ENCODE peak calls at places on chromosomes 6 and 20, in seven cellular contexts. K, J, A, S, L, M and V are unnamed samples.
A peak's percentile ranks its signal among the peaks of the same experiment; 100 is the strongest.

GRCh38 chr6:36463686-36464085 is 20.9 kb downstream of the KCTD20 start:
- DNase-seq in A (no peak), J (no peak), K (no peak), S (no peak), M (no peak), L (no peak), V (no peak)

GRCh38 chr20:58237318-58238182 is 9.1 kb upstream of the ANKRD60 start:
- DNase-seq in A (no peak), M (no peak), J (peak; percentile 73), K (no peak), L (no peak), S (no peak), V (no peak)

GRCh38 chr6:112956696-112957525 is 609.8 kb downstream of the RFPL4B start:
- DNase-seq in J (peak; percentile 98), S (no peak), A (no peak), M (no peak), K (no peak), L (no peak), V (no peak)

GRCh38 chr6:23650676-23651075 is 475.3 kb upstream of the NRSN1 start:
- DNase-seq in L (no peak), A (no peak), M (no peak), J (no peak), S (peak; percentile 50), K (no peak), V (no peak)

GRCh38 chr6:111837641-111838500 is 35.4 kb downstream of the FYN start:
- DNase-seq in K (no peak), J (no peak), L (no peak), M (no peak), S (no peak), A (no peak), V (no peak)

GRCh38 chr6:71197770-71198169 is 90.8 kb upstream of the OGFRL1 start:
- DNase-seq in S (no peak), K (no peak), M (no peak), J (peak; percentile 90), A (no peak), L (no peak), V (no peak)

GRCh38 chr20:36462440-36463211 is 78.7 kb upstream of the MYL9 start:
- DNase-seq in S (peak; percentile 58), M (peak; percentile 92), A (no peak), L (peak; percentile 80), J (peak; percentile 49), K (no peak), V (peak; percentile 78)

GRCh38 chr6:35080821-35081425 is 60.2 kb downstream of the TCP11 start:
- DNase-seq in K (no peak), M (peak; percentile 70), J (no peak), A (no peak), S (peak; percentile 35), L (no peak), V (peak; percentile 71)

GRCh38 chr6:140893432-140893831 is 1239.3 kb upstream of the GJE1 start:
- DNase-seq in L (no peak), S (no peak), A (no peak), J (no peak), K (no peak), M (no peak), V (no peak)

GRCh38 chr6:1651362-1651761 is 41.6 kb downstream of the FOXC1 start:
- DNase-seq in S (no peak), K (no peak), J (no peak), A (no peak), M (no peak), L (no peak), V (no peak)

GRCh38 chr6:10567256-10568041 is 46.3 kb downstream of the GCNT2 start:
- DNase-seq in J (no peak), K (peak; percentile 38), L (no peak), S (no peak), A (no peak), M (no peak), V (no peak)

GRCh38 chr6:40832691-40833090 is 206.3 kb downstream of the UNC5CL start:
- DNase-seq in M (no peak), S (no peak), A (no peak), J (no peak), K (no peak), L (no peak), V (no peak)

GRCh38 chr20:33518071-33518470 is 28.2 kb downstream of the CBFA2T2 start:
- DNase-seq in A (peak; percentile 36), J (peak; percentile 82), K (no peak), S (no peak), L (no peak), M (no peak), V (peak; percentile 16)
- TF ChIP-seq CTCF in A (no peak), J (no peak), K (no peak), S (no peak), L (no peak), M (no peak), V (no peak)

DNA sequence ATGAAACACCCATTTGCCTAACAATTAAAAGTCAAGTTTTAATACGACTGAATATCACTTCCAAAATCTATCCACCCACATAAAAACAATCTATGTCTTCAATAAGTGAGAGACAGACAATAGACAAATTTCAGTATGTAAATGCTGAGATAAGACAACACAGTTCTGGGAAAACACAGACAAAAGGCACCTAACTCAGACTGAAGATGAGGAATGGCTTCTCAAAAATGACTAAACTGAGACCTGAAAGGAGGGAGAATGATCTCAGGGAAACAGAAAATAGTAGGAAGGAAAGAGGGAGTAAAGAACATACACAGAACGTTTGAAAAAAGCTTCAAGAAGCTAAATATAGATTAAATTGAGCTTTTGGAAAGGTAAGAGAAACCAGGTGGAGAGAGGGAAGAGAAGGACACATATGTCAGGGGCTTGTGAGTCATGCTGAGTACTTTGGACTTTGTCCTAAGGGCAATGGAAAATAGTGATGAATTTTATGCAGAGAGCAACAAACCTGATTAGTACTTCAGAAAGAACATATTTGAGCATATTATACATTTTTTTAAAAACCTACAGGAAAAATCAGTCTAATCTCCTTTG is 16.1 kb downstream of the LMBRD1 start:
- DNase-seq in L (no peak), S (no peak), M (no peak), A (no peak), K (no peak), J (no peak), V (no peak)
- H3K27ac ChIP-seq in L (no peak overlapping the region), S (no peak overlapping the region), M (no peak overlapping the region), A (no peak overlapping the region), K (no peak overlapping the region), J (no peak overlapping the region), V (no peak overlapping the region)

GRCh38 chr6:103675807-103676406 is 1183.8 kb downstream of the HACE1 start:
- DNase-seq in J (no peak), A (no peak), M (no peak), S (no peak), L (no peak), K (no peak), V (no peak)

GRCh38 chr6:103674790-103675189 is 1184.9 kb downstream of the HACE1 start:
- DNase-seq in J (no peak), S (no peak), M (no peak), L (no peak), A (no peak), K (no peak), V (no peak)

GRCh38 chr6:103677290-103677689 is 1182.4 kb downstream of the HACE1 start:
- DNase-seq in L (no peak), K (no peak), A (no peak), S (no peak), M (no peak), J (no peak), V (no peak)

GRCh38 chr6:103672169-103672568 is 1187.5 kb downstream of the HACE1 start:
- DNase-seq in J (no peak), M (no peak), S (no peak), K (no peak), A (no peak), L (no peak), V (no peak)
- TF ChIP-seq CTCF in J (no peak), M (no peak), S (no peak), K (no peak), A (peak; percentile 32), L (no peak), V (no peak)

GRCh38 chr20:25478889-25479568 is 71.6 kb downstream of the GINS1 start:
- DNase-seq in L (no peak), M (no peak), J (no peak), K (no peak), A (no peak), S (no peak), V (no peak)

GRCh38 chr20:25480156-25480555 is 72.7 kb downstream of the GINS1 start:
- DNase-seq in S (no peak), M (no peak), A (no peak), L (no peak), K (no peak), J (no peak), V (no peak)

GRCh38 chr20:25481235-25481917 is 73.9 kb downstream of the GINS1 start:
- DNase-seq in A (no peak), S (no peak), K (no peak), L (no peak), J (no peak), M (no peak), V (no peak)

GRCh38 chr20:25480797-25481196 is 73.3 kb downstream of the GINS1 start:
- DNase-seq in M (no peak), K (no peak), S (no peak), J (no peak), A (no peak), L (no peak), V (no peak)

DNA sequence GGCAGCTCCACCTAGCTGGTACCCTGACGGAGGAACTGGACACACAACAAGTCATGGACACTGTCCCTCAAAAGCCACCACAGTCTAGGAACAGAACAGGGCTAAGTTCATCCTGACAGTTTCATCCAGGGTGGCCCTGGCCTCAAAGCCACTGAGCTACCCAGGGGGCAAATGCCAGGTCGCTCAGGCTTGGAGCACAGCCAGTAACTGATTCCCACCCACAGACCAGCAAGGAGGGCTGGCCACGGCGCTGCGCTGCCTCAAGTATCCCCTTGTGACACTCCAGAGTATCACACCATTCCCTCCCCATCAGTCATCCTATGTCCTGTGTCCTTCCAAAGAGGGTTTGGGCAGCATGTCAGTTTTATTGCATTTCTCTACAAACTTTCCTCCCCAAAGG is 72.2 kb downstream of the GINS1 start:
- DNase-seq in S (no peak), M (no peak), A (no peak), J (no peak), L (no peak), K (no peak), V (no peak)
- H3K27ac ChIP-seq in S (no peak overlapping the region), M (no peak overlapping the region), A (no peak overlapping the region), J (no peak overlapping the region), L (no peak overlapping the region), K (no peak overlapping the region), V (no peak overlapping the region)

DNA sequence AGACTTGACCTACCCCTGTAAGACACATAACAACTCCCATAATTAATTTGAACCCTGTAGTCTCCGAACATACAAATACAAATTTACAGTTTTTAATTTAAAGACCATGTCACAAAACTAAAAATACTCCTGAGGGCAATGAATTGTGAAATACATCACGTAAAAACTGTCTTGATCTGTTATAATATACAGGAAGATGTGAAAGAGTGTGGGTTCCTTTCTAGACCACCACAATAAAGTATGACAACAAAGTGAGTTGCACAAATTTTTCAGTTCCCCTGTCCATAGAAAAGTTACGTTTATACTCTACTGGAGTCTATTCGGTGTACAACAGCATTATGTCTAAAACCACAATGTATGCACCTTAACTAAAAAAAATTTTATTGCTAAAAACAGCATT is 11.0 kb upstream of the BLOC1S5 start:
- DNase-seq in L (no peak), J (no peak), S (no peak), A (no peak), K (no peak), M (no peak), V (no peak)
- TF ChIP-seq CTCF in L (no peak), J (no peak), S (no peak), A (no peak), K (no peak), M (no peak), V (no peak)

GRCh38 chr6:51626391-51626790 is 461.0 kb downstream of the PKHD1 start:
- DNase-seq in K (no peak), J (no peak), M (no peak), L (no peak), A (no peak), S (no peak), V (no peak)
- H3K27ac ChIP-seq in K (no peak overlapping the region), J (no peak overlapping the region), M (no peak overlapping the region), L (no peak overlapping the region), A (no peak overlapping the region), S (no peak overlapping the region), V (no peak overlapping the region)